ENCODE peak calls at places on chromosomes 6 and 20, in seven cellular contexts. One of them, this sample, is unnamed.

GRCh38 chr6:34003962-34004361 is 141.9 kb downstream of the GRM4 start:
- DNase-seq in choroid plexus epithelial cell: no peak
- DNase-seq in T-helper 22 cell: no peak
- DNase-seq in NCI-H2171 treated with DMSO at 0.1 percent for 48 hours: no peak
- DNase-seq in AG08396: no peak
- DNase-seq in memory B cell: no peak
- DNase-seq in stimulated activated CD4-positive, alpha-beta T cell treated with anti-CD3 and anti-CD28 coated beads, Interleukin-1b, Interleukin-23, amount 100 ng/mL, for 24 hours: no peak
- DNase-seq in this sample: no peak

GRCh38 chr6:132768051-132768517 is 10.4 kb upstream of the VNN2 start:
- DNase-seq in choroid plexus epithelial cell: peak
- DNase-seq in NCI-H2171 treated with DMSO at 0.1 percent for 48 hours: no peak
- DNase-seq in T-helper 22 cell: no peak
- DNase-seq in AG08396: no peak
- DNase-seq in stimulated activated CD4-positive, alpha-beta T cell treated with anti-CD3 and anti-CD28 coated beads, Interleukin-1b, Interleukin-23, amount 100 ng/mL, for 24 hours: no peak
- DNase-seq in memory B cell: peak
- DNase-seq in this sample: no peak

GRCh38 chr6:31908791-31909190 is 6.9 kb upstream of the ZBTB12 start:
- DNase-seq in NCI-H2171 treated with DMSO at 0.1 percent for 48 hours: no peak
- DNase-seq in memory B cell: no peak
- DNase-seq in AG08396: no peak
- DNase-seq in stimulated activated CD4-positive, alpha-beta T cell treated with anti-CD3 and anti-CD28 coated beads, Interleukin-1b, Interleukin-23, amount 100 ng/mL, for 24 hours: no peak
- DNase-seq in T-helper 22 cell: no peak
- DNase-seq in choroid plexus epithelial cell: peak
- DNase-seq in this sample: no peak

GRCh38 chr6:139863356-139863755 is 488.9 kb upstream of the CITED2 start:
- DNase-seq in stimulated activated CD4-positive, alpha-beta T cell treated with anti-CD3 and anti-CD28 coated beads, Interleukin-1b, Interleukin-23, amount 100 ng/mL, for 24 hours: no peak
- DNase-seq in memory B cell: no peak
- DNase-seq in AG08396: peak
- DNase-seq in T-helper 22 cell: no peak
- DNase-seq in choroid plexus epithelial cell: peak
- DNase-seq in NCI-H2171 treated with DMSO at 0.1 percent for 48 hours: peak
- DNase-seq in this sample: no peak

GRCh38 chr6:146550911-146551310 is 7.3 kb downstream of the RAB32 start:
- DNase-seq in stimulated activated CD4-positive, alpha-beta T cell treated with anti-CD3 and anti-CD28 coated beads, Interleukin-1b, Interleukin-23, amount 100 ng/mL, for 24 hours: no peak
- DNase-seq in T-helper 22 cell: no peak
- DNase-seq in choroid plexus epithelial cell: peak
- DNase-seq in AG08396: no peak
- DNase-seq in memory B cell: no peak
- DNase-seq in NCI-H2171 treated with DMSO at 0.1 percent for 48 hours: no peak
- DNase-seq in this sample: no peak

GRCh38 chr6:101302593-101302992 is 90.9 kb upstream of the GRIK2 start:
- DNase-seq in NCI-H2171 treated with DMSO at 0.1 percent for 48 hours: no peak
- DNase-seq in choroid plexus epithelial cell: no peak
- DNase-seq in AG08396: no peak
- DNase-seq in T-helper 22 cell: no peak
- DNase-seq in stimulated activated CD4-positive, alpha-beta T cell treated with anti-CD3 and anti-CD28 coated beads, Interleukin-1b, Interleukin-23, amount 100 ng/mL, for 24 hours: no peak
- DNase-seq in memory B cell: no peak
- DNase-seq in this sample: no peak

GRCh38 chr6:139372326-139373153 is 1.9 kb downstream of the CITED2 start:
- DNase-seq in stimulated activated CD4-positive, alpha-beta T cell treated with anti-CD3 and anti-CD28 coated beads, Interleukin-1b, Interleukin-23, amount 100 ng/mL, for 24 hours: no peak
- DNase-seq in NCI-H2171 treated with DMSO at 0.1 percent for 48 hours: peak
- DNase-seq in AG08396: no peak
- DNase-seq in choroid plexus epithelial cell: peak
- DNase-seq in memory B cell: no peak
- DNase-seq in T-helper 22 cell: no peak
- DNase-seq in this sample: no peak

GRCh38 chr20:35306931-35307517 is 14.8 kb upstream of the FAM83C start:
- DNase-seq in memory B cell: no peak
- DNase-seq in choroid plexus epithelial cell: peak
- DNase-seq in AG08396: peak
- DNase-seq in T-helper 22 cell: no peak
- DNase-seq in stimulated activated CD4-positive, alpha-beta T cell treated with anti-CD3 and anti-CD28 coated beads, Interleukin-1b, Interleukin-23, amount 100 ng/mL, for 24 hours: no peak
- DNase-seq in NCI-H2171 treated with DMSO at 0.1 percent for 48 hours: peak
- DNase-seq in this sample: no peak

GRCh38 chr6:38714239-38715015 is 684 bp upstream of the DNAH8 start:
- DNase-seq in AG08396: no peak
- DNase-seq in T-helper 22 cell: no peak
- DNase-seq in choroid plexus epithelial cell: no peak
- DNase-seq in memory B cell: no peak
- DNase-seq in stimulated activated CD4-positive, alpha-beta T cell treated with anti-CD3 and anti-CD28 coated beads, Interleukin-1b, Interleukin-23, amount 100 ng/mL, for 24 hours: no peak
- DNase-seq in NCI-H2171 treated with DMSO at 0.1 percent for 48 hours: no peak
- DNase-seq in this sample: no peak

This sample was measured in AG09319.